ENCODE peak calls at places on chromosomes 11 and 22, in five cellular contexts. P is posterior cingulate gyrus; E is stimulated activated CD4-positive, alpha-beta T cell treated with anti-CD3 and anti-CD28 coated beads, Interleukin-4, amount 100 ng/mL, for 4 hours; S is activated naive CD4-positive, alpha-beta T cell treated with anti-CD3 and anti-CD28 coated beads, Interleukin-2, amount 50 U/mL, for 16 hours; V is NCI-H345. G is an unnamed sample.

GRCh38 chr11:34161812-34162506 is 56.5 kb downstream of the NAT10 start:
- DNase-seq in P (no peak), E (no peak), S (no peak), V (no peak), G (no peak)

GRCh38 chr11:69541501-69542313 is 60.2 kb downstream of the LINC01488 start:
- DNase-seq in P (no peak), E (no peak), S (no peak), V (no peak), G (no peak)

GRCh38 chr11:73200256-73200655 is 17.8 kb upstream of the P2RY2 start:
- DNase-seq in P (no peak), E (no peak), S (no peak), V (no peak), G (no peak)

GRCh38 chr22:45008853-45009751 is 703 bp downstream of the PHF21B start:
- DNase-seq in P (no peak), E (no peak), S (no peak), V (peak), G (no peak)

GRCh38 chr11:130457909-130458729 is 9.7 kb downstream of the ADAMTS15 start:
- DNase-seq in P (no peak), E (no peak), S (no peak), V (no peak), G (no peak)

GRCh38 chr11:75244052-75244814 is 3.7 kb downstream of the TPBGL start:
- DNase-seq in P (no peak), E (no peak), S (no peak), V (no peak), G (no peak)

GRCh38 chr11:2698386-2699184 is 1.2 kb downstream of the KCNQ1OT1 start:
- DNase-seq in P (peak), E (no peak), S (peak), V (no peak), G (no peak)

GRCh38 chr11:130022799-130023198 is 20.2 kb upstream of the PRDM10 start:
- DNase-seq in P (no peak), E (no peak), S (no peak), V (no peak), G (no peak)

GRCh38 chr22:21020802-21021429 is 6.0 kb downstream of the P2RX6 start:
- DNase-seq in P (no peak), E (no peak), S (no peak), V (no peak), G (no peak)

GRCh38 chr11:93444671-93445073 is 98.5 kb downstream of the SMCO4 start:
- DNase-seq in P (no peak), E (peak), S (no peak), V (peak), G (no peak)

GRCh38 chr11:73176145-73176891 is 34.2 kb upstream of the FCHSD2 start:
- DNase-seq in P (no peak), E (no peak), S (no peak), V (no peak), G (no peak)

GRCh38 chr11:78802058-78802633 is 227.5 kb upstream of the NARS2 start:
- DNase-seq in P (no peak), E (no peak), S (no peak), V (no peak), G (no peak)

GRCh38 chr22:44331881-44332714 is 19.3 kb upstream of the SHISAL1 start:
- DNase-seq in P (peak), E (no peak), S (no peak), V (peak), G (no peak)

GRCh38 chr22:36764641-36765040 is 11.3 kb downstream of the IFT27 start:
- DNase-seq in P (no peak), E (no peak), S (no peak), V (no peak), G (no peak)

GRCh38 chr11:75140269-75141138 is 10.4 kb upstream of the SLCO2B1 start:
- DNase-seq in P (peak), E (peak), S (peak), V (peak), G (peak)

GRCh38 chr11:134372961-134373360 is 39.1 kb downstream of the B3GAT1 start:
- DNase-seq in P (peak), E (no peak), S (no peak), V (peak), G (no peak)

GRCh38 chr11:108432783-108433182 is 34.5 kb downstream of the C11orf65 start:
- DNase-seq in P (no peak), E (no peak), S (no peak), V (no peak), G (no peak)

GRCh38 chr22:43094085-43094484 is 4.9 kb upstream of the TTLL1 start:
- DNase-seq in P (no peak), E (no peak), S (no peak), V (peak), G (no peak)

GRCh38 chr22:41468381-41469217 is at the start of the genes ACO2 and PHF5A:
- DNase-seq in P (peak), E (peak), S (peak), V (peak), G (peak)

GRCh38 chr11:34519595-34520235 is 6.1 kb upstream of the ELF5 start:
- DNase-seq in P (no peak), E (no peak), S (no peak), V (no peak), G (no peak)

GRCh38 chr11:73219396-73220285 is 1.6 kb downstream of the P2RY2 start:
- DNase-seq in P (no peak), E (no peak), S (no peak), V (no peak), G (no peak)

GRCh38 chr22:28103596-28103995 is 184.5 kb upstream of the PITPNB start:
- DNase-seq in P (no peak), E (no peak), S (no peak), V (no peak), G (no peak)

GRCh38 chr11:2451336-2451735 is 6.5 kb downstream of the KCNQ1 start:
- DNase-seq in P (no peak), E (no peak), S (no peak), V (no peak), G (no peak)

GRCh38 chr22:41844513-41844912 is 11.6 kb downstream of the SREBF2 start:
- DNase-seq in P (no peak), E (no peak), S (no peak), V (no peak), G (no peak)

GRCh38 chr22:49020314-49020713 is 807.4 kb downstream of the BRD1 start:
- DNase-seq in P (no peak), E (no peak), S (no peak), V (no peak), G (no peak)

GRCh38 chr22:50738649-50739227 is 734 bp downstream of the ACR start:
- DNase-seq in P (no peak), E (no peak), S (no peak), V (no peak), G (no peak)

GRCh38 chr11:10885703-10886363 is 28.0 kb upstream of the ZBED5 start:
- DNase-seq in P (no peak), E (no peak), S (no peak), V (no peak), G (no peak)